ENCODE peak calls at places on chromosomes 4 and X, in eight cellular contexts. R, J, A, M, H, U, N and E are unnamed samples.
A peak's percentile ranks its signal among the peaks of the same experiment; 100 is the strongest.

GRCh38 chr4:153589703-153590595 is 94.1 kb upstream of the TLR2 start:
- DNase-seq in U (no peak), N (no peak), M (no peak), A (no peak), H (no peak), J (no peak), R (no peak), E (no peak)

GRCh38 chr4:102564399-102564921 is 63.3 kb downstream of the NFKB1 start:
- DNase-seq in N (no peak), J (no peak), U (no peak), R (no peak), M (no peak), A (no peak), H (no peak), E (peak; percentile 18)

GRCh38 chr4:74045772-74046171 is 7.3 kb upstream of the CXCL3 start:
- DNase-seq in U (no peak), R (no peak), A (no peak), J (no peak), H (no peak), M (no peak), N (no peak), E (no peak)

GRCh38 chr4:41572414-41572986 is 34.5 kb downstream of the LIMCH1 start:
- DNase-seq in M (no peak), N (no peak), A (no peak), R (no peak), H (no peak), J (no peak), U (no peak), E (no peak)

GRCh38 chr4:109294006-109294405 is 8.5 kb downstream of the COL25A1 start:
- DNase-seq in U (no peak), H (no peak), R (no peak), N (peak; percentile 60), A (no peak), M (no peak), J (no peak), E (no peak)

GRCh38 chr4:153428816-153429592 is 37.2 kb upstream of the TMEM131L start:
- DNase-seq in A (no peak), U (peak; percentile 28), H (peak; percentile 33), R (no peak), J (no peak), N (no peak), M (no peak), E (no peak)

GRCh38 chrX:115531818-115532403 is 29.1 kb upstream of the PLS3 start:
- DNase-seq in R (no peak), J (no peak), N (no peak), M (no peak), H (no peak), A (no peak), U (no peak), E (no peak)

GRCh38 chrX:38275615-38276014 is 51.7 kb downstream of the RPGR start:
- DNase-seq in A (no peak), J (no peak), M (no peak), R (peak; percentile 18), U (no peak), H (no peak), N (no peak), E (peak; percentile 50)

GRCh38 chr4:55553442-55553841 is 6.7 kb upstream of the CLOCK start:
- DNase-seq in A (peak; percentile 32), M (no peak), H (peak; percentile 80), J (peak; percentile 57), U (no peak), N (no peak), R (no peak), E (no peak)

GRCh38 chr4:15702941-15703403 is at the start of gene BST1:
- DNase-seq in R (peak; percentile 25), U (peak; percentile 50), A (peak; percentile 64), N (no peak), H (peak; percentile 51), J (peak; percentile 47), M (peak; percentile 23), E (no peak)

GRCh38 chrX:57918750-57919436 is 8.6 kb upstream of the ZXDA start:
- DNase-seq in U (peak; percentile 32), J (no peak), H (no peak), M (no peak), R (no peak), N (no peak), A (peak; percentile 32), E (no peak)

GRCh38 chr4:158169516-158169915 is 3.3 kb downstream of the GASK1B start:
- DNase-seq in R (no peak), N (peak; percentile 26), U (no peak), J (no peak), H (no peak), M (no peak), A (no peak), E (no peak)

GRCh38 chrX:63275127-63275526 is 76.0 kb downstream of the SPIN4 start:
- DNase-seq in R (peak; percentile 5), U (peak; percentile 3), N (peak; percentile 52), J (no peak), H (no peak), M (no peak), A (no peak), E (no peak)

GRCh38 chr4:27711041-27711440 is 850.4 kb downstream of the STIM2 start:
- DNase-seq in N (no peak), J (no peak), A (no peak), U (no peak), R (no peak), M (no peak), H (no peak), E (no peak)

GRCh38 chr4:27714073-27714472 is 853.4 kb downstream of the STIM2 start:
- DNase-seq in R (no peak), J (no peak), M (no peak), H (no peak), N (no peak), A (no peak), U (no peak), E (no peak)

GRCh38 chr4:27720010-27720766 is 859.5 kb downstream of the STIM2 start:
- DNase-seq in M (no peak), J (no peak), N (no peak), H (no peak), R (no peak), U (no peak), A (no peak), E (no peak)

GRCh38 chr4:27721193-27721592 is 860.6 kb downstream of the STIM2 start:
- DNase-seq in H (no peak), N (no peak), A (no peak), U (no peak), J (no peak), R (no peak), M (no peak), E (no peak)

DNA sequence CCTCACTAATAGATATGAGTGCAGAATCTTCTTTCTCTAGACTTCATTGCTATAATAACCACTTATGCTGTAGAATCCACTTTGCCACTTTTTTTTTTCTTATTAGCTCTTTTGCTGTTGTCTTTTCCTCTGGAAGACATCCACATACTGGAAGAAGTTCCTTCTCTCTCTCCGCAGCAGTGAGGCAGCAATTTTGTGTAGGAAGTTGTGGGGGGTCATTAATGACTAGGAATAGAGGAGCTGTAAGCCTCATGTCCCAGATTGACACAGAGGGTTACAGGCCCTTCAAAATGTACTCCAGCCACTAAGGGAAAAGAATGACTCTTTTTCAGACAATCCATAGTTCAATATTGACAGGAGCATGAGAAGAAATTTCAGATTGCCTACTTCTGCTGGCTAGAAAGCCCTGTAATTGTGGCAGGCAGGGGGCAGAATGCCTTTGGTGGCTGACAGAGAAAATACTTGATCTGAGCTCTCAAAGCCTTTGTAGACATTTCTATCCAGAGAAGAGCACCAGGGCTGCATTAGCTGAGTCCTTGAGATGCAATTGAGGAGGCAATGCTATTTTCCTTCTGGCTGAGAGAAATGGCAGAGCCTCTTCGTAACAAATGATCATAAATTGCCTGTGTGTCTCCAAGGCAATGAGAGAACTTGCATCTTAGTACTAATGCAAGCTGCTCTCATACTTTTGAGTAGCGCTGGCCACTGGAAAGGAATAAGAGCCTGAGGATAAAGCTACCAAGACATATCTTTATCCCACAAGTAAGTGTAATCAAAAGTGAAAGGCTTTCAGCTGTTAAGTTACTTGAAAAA is 856.3 kb downstream of the STIM2 start:
- DNase-seq in M (no peak), U (no peak), N (no peak), R (no peak), H (no peak), J (no peak), A (no peak), E (no peak)
- H3K9me3 ChIP-seq in M (no peaks in the 10 kb centered on the region), U (no peaks in the 10 kb centered on the region), N (peaks cover 2% of the 10 kb centered on the region), R (no peaks in the 10 kb centered on the region), H (no peaks in the 10 kb centered on the region), J (no peaks in the 10 kb centered on the region), A (no peaks in the 10 kb centered on the region), E (no peaks in the 10 kb centered on the region)

GRCh38 chr4:252065-252601 is 53.1 kb downstream of the ZNF732 start:
- DNase-seq in U (no peak), J (no peak), R (no peak), H (no peak), M (no peak), A (no peak), N (no peak), E (no peak)

GRCh38 chr4:256492-256891 is 48.8 kb downstream of the ZNF732 start:
- DNase-seq in J (no peak), R (no peak), U (no peak), A (no peak), N (no peak), H (no peak), M (no peak), E (no peak)

DNA sequence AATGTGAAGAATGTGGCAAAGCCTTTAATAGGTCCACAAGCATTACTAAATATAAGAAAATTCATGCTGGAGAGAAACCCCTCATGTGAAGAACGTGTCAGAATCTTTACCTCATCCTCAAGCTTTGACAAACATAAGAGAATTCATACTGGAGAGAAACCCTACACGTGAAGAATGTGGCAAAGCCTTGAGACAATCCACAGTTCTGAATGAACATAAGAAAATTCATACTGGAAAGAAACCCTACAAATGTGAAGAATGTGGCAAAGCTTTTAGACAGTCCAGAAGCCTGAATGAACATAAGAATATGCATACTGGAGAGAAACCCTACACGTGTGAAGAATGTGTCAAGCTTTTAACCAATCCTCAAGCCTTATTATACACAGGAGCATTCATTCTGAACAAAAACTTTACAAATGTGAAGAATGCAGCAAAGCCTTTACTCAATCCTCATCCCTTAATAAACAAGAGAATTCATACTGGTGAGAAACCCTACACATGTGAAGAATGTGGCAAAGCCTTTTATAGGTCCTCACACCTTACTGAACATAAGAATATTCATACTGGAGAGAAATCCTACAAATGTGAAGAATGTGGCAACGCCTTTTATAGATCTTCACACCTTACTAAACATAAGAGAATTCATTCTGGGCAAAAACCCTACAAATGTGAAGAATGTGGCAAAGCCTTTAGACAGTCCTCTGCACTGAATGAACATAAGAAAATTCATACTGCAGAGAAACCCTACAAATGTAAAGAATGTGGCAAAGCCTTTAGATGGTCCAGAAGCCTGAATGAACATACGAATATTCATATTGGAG is 51.1 kb downstream of the ZNF732 start:
- DNase-seq in U (no peak), H (no peak), A (no peak), N (no peak), M (no peak), R (no peak), J (no peak), E (no peak)
- H3K9me3 ChIP-seq in U (no peaks in the 10 kb centered on the region), H (peaks cover 74% of the 10 kb centered on the region), A (peaks cover 31% of the 10 kb centered on the region), N (peaks cover 51% of the 10 kb centered on the region), M (peaks cover 22% of the 10 kb centered on the region), R (peaks cover 21% of the 10 kb centered on the region), J (no peaks in the 10 kb centered on the region), E (peaks cover 25% of the 10 kb centered on the region)

GRCh38 chr4:98802673-98803286 is 126.2 kb downstream of the EIF4E start:
- DNase-seq in R (no peak), H (no peak), J (no peak), A (no peak), U (no peak), M (no peak), N (no peak), E (no peak)
- H3K9me3 ChIP-seq in R (no peaks in the 10 kb centered on the region), H (no peaks in the 10 kb centered on the region), J (no peaks in the 10 kb centered on the region), A (no peaks in the 10 kb centered on the region), U (no peaks in the 10 kb centered on the region), M (no peaks in the 10 kb centered on the region), N (no peaks in the 10 kb centered on the region), E (no peaks in the 10 kb centered on the region)

GRCh38 chrX:145910017-145910416 is 92.4 kb downstream of the SLITRK2 start:
- DNase-seq in J (no peak), A (no peak), M (no peak), R (no peak), U (no peak), N (no peak), H (no peak), E (no peak)
- H3K9me3 ChIP-seq in J (no peaks in the 10 kb centered on the region), A (no peaks in the 10 kb centered on the region), M (no peaks in the 10 kb centered on the region), R (no peaks in the 10 kb centered on the region), U (no peaks in the 10 kb centered on the region), N (no peaks in the 10 kb centered on the region), H (no peaks in the 10 kb centered on the region), E (no peaks in the 10 kb centered on the region)